ENCODE peak calls at places on chromosomes 7 and 10, in six cellular contexts. A, B, Y, S, R and J are unnamed samples.

GRCh38 chr10:21401196-21401595 is 124.3 kb downstream of the SKIDA1 start:
- DNase-seq in S (no peak), R (no peak), A (no peak), Y (no peak), B (no peak), J (no peak)

GRCh38 chr7:114659409-114659808 is 244.8 kb downstream of the FOXP2 start:
- DNase-seq in A (no peak), R (no peak), S (no peak), B (no peak), Y (no peak), J (no peak)

GRCh38 chr7:130334274-130334673 is 10.3 kb upstream of the CPA5 start:
- DNase-seq in Y (no peak), A (no peak), R (no peak), S (no peak), B (no peak), J (no peak)

GRCh38 chr10:5435328-5435727 is 23.0 kb downstream of the NET1 start:
- DNase-seq in B (no peak), A (no peak), Y (no peak), R (no peak), S (no peak), J (no peak)

GRCh38 chr7:132758983-132759382 is 182.7 kb upstream of the PLXNA4 start:
- DNase-seq in S (no peak), Y (no peak), B (no peak), R (no peak), A (no peak), J (no peak)

GRCh38 chr10:112461029-112461887 is 14.2 kb downstream of the VTI1A start:
- DNase-seq in Y (no peak), A (no peak), S (no peak), R (no peak), B (no peak), J (no peak)

GRCh38 chr7:28658392-28658791 is 246.1 kb downstream of the CREB5 start:
- DNase-seq in Y (no peak), B (no peak), R (no peak), A (no peak), S (no peak), J (no peak)

GRCh38 chr10:58622286-58622685 is 109.6 kb downstream of the BICC1 start:
- DNase-seq in Y (no peak), S (no peak), R (no peak), A (no peak), B (no peak), J (no peak)

GRCh38 chr10:58219875-58220274 is 47.8 kb downstream of the IPMK start:
- DNase-seq in R (no peak), S (no peak), B (no peak), A (no peak), Y (no peak), J (no peak)

GRCh38 chr7:2610466-2610865 is 21.3 kb upstream of the TTYH3 start:
- DNase-seq in R (no peak), S (no peak), B (no peak), Y (no peak), A (no peak), J (no peak)

GRCh38 chr10:17344206-17344605 is 110.2 kb downstream of the ST8SIA6 start:
- DNase-seq in S (no peak), A (no peak), R (no peak), B (no peak), Y (no peak), J (no peak)

GRCh38 chr7:30351274-30351673 is 66.9 kb downstream of the ZNRF2 start:
- DNase-seq in B (no peak), R (no peak), S (no peak), Y (no peak), A (no peak), J (peak; percentile 12)

DNA sequence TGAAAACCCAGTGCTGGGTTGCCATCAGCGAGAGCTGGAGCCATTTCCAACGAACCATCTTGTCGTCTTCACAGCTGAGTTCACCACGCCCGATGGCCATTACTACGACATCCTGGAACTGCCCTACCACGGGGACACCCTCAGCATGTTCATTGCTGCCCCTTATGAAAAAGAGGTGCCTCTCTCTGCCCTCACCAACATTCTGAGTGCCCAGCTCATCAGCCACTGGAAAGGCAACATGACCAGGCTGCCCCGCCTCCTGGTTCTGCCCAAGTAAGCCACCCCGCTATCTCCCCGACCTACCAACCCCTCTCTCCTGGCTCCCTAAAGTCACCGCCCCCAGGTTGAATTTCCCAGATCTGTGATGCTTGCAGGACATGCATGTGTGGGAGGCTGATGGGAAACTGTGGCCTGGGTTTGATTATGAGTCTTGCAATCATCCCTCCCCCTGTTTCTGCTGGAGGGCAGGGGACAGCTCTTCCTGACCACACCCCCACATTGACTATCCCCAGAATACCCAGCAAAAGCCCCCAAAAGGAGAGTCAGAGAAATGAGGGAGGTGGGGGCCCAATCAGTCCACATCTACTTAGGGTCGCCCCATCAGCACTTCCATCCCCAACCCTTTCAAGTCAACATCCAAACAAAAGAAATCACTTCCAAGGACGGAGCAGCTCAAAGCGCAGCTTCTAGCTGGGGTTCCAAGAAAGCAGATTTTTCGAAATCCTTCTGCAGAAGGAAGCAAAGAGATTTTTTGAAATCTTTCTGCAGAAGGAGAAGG is 6.9 kb downstream of the SERPINE1 start:
- DNase-seq in S (no peak), Y (peak; percentile 61), B (no peak), A (no peak), R (no peak), J (no peak)
- TF ChIP-seq POLR2AphosphoS5 in S (no peak), Y (no peak), B (no peak), A (no peak), R (no peak), J (no peak)

GRCh38 chr10:69825604-69826003 is 23.9 kb downstream of the COL13A1 start:
- DNase-seq in Y (no peak), B (no peak), A (no peak), S (no peak), R (no peak), J (no peak)
- TF ChIP-seq POLR2AphosphoS5 in Y (no peak), B (no peak), A (no peak), S (no peak), R (no peak), J (no peak)

GRCh38 chr10:11527068-11527467 is 84.4 kb downstream of the USP6NL start:
- DNase-seq in B (no peak), S (no peak), R (no peak), A (no peak), Y (no peak), J (no peak)

GRCh38 chr10:11528286-11528685 is 83.2 kb downstream of the USP6NL start:
- DNase-seq in B (no peak), A (no peak), R (no peak), S (no peak), Y (no peak), J (no peak)

GRCh38 chr10:11527700-11528255 is 83.7 kb downstream of the USP6NL start:
- DNase-seq in B (no peak), Y (no peak), R (no peak), S (no peak), A (no peak), J (no peak)

GRCh38 chr10:11522821-11523245 is 88.6 kb downstream of the USP6NL start:
- DNase-seq in B (peak; percentile 53), R (no peak), S (no peak), A (no peak), Y (no peak), J (no peak)

DNA sequence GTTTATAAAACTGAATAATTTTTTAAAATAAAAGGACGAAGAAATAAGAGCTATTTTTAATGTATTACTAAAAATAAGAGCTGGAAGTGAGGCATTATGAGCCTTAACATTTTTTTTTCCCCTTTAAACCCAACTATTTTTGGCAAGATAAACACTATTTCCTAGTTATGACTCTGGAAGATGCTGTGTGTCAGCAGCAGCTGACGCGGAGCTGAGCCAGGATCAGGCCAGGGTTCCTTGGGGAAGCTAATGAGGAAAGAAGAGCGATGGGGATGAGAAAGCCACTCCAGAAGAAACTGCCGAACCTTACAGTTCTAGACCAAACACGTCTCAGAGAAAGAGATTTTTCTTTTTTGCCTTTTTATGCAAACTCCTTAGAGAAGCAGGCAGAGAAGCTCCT is 85.9 kb downstream of the USP6NL start:
- DNase-seq in R (no peak), B (peak; percentile 27), S (peak; percentile 53), A (no peak), Y (no peak), J (no peak)
- TF ChIP-seq POLR2AphosphoS5 in R (no peak), B (no peak), S (peak; percentile 43), A (peak; percentile 25), Y (no peak), J (no peak)

GRCh38 chr7:100077205-100077604 is 4.3 kb downstream of the ZNF3 start:
- DNase-seq in R (no peak), B (peak; percentile 35), A (no peak), Y (no peak), S (no peak), J (no peak)

GRCh38 chr7:100069991-100070390 is 11.5 kb downstream of the ZNF3 start:
- DNase-seq in B (no peak), R (no peak), Y (no peak), A (no peak), S (no peak), J (no peak)

GRCh38 chr7:100071018-100071723 is 10.4 kb downstream of the ZNF3 start:
- DNase-seq in B (no peak), S (no peak), A (no peak), Y (no peak), R (no peak), J (no peak)

GRCh38 chr7:100075418-100075817 is 6.1 kb downstream of the ZNF3 start:
- DNase-seq in B (no peak), R (no peak), S (no peak), Y (no peak), A (no peak), J (no peak)

DNA sequence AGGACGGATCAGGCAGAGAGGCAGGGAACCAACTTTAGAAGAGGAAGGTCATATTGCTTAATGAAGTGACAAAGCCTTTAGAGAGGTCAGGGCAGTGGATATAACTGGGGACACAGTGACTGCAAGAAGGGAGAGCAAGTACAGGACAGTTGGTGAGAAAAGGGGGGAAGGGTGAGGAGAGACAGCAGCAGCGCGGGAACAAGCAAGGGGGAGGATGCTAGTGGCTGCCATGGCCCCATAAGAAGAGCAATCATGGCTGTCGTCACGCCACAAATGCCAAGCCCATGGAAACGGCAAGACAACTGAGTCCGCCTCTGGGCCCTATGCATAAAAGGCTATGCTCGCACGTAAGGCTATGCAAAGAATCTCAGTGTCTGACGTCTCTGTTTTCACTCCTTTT is 9.1 kb downstream of the ZNF3 start:
- DNase-seq in A (no peak), B (no peak), R (no peak), Y (no peak), S (no peak), J (no peak)
- TF ChIP-seq POLR2AphosphoS5 in A (no peak), B (no peak), R (no peak), Y (no peak), S (no peak), J (no peak)

GRCh38 chr7:99197498-99197897 is 10.4 kb downstream of the KPNA7 start:
- DNase-seq in A (no peak), S (no peak), R (no peak), B (no peak), Y (no peak), J (no peak)
- TF ChIP-seq POLR2AphosphoS5 in A (no peak), S (no peak), R (no peak), B (no peak), Y (no peak), J (no peak)